ENCODE peak calls at places on chromosomes 7 and 10, in four cellular contexts. Q, S, W and E are unnamed samples.

GRCh38 chr10:35552622-35553342 is 52.4 kb upstream of the GJD4 start:
- DNase-seq in S (no peak), Q (no peak), W (no peak), E (no peak)

GRCh38 chr7:126472825-126473224 is 779.9 kb downstream of the GRM8 start:
- DNase-seq in W (no peak), S (no peak), Q (no peak), E (no peak)

GRCh38 chr10:3455385-3456334 is 283.1 kb upstream of the PITRM1 start:
- DNase-seq in S (peak; percentile 64), W (no peak), Q (no peak), E (peak; percentile 37)

GRCh38 chr7:76000566-76000965 is 6.2 kb upstream of the TMEM120A start:
- DNase-seq in W (no peak), Q (no peak), S (no peak), E (no peak)

GRCh38 chr7:50533849-50534248 is 31.4 kb downstream of the DDC start:
- DNase-seq in W (no peak), S (no peak), Q (no peak), E (no peak)

GRCh38 chr7:148718431-148718830 is 19.7 kb downstream of the CUL1 start:
- DNase-seq in W (no peak), Q (no peak), S (no peak), E (no peak)

GRCh38 chr10:17049195-17049594 is 80.4 kb downstream of the CUBN start:
- DNase-seq in S (no peak), W (no peak), Q (no peak), E (no peak)

GRCh38 chr10:44960482-44961230 is 1.1 kb downstream of the RASSF4 start:
- DNase-seq in W (no peak), S (no peak), Q (no peak), E (no peak)

GRCh38 chr10:22456486-22456885 is 111.2 kb downstream of the SPAG6 start:
- DNase-seq in Q (no peak), W (no peak), S (no peak), E (no peak)

GRCh38 chr7:65001291-65001814 is 5.1 kb downstream of the ERV3-1 start:
- DNase-seq in S (no peak), Q (no peak), W (no peak), E (no peak)

GRCh38 chr7:47725031-47725780 is 143.3 kb upstream of the TNS3 start:
- DNase-seq in S (peak; percentile 31), W (peak; percentile 4), Q (no peak), E (no peak)

GRCh38 chr7:36128448-36129047 is 24.5 kb upstream of the EEPD1 start:
- DNase-seq in W (peak; percentile 91), S (peak; percentile 90), Q (peak; percentile 62), E (peak; percentile 76)

GRCh38 chr10:131078131-131078881 is 233.2 kb downstream of the TCERG1L start:
- DNase-seq in W (no peak), Q (no peak), S (no peak), E (no peak)

GRCh38 chr10:15879058-15879457 is 18.8 kb upstream of the MINDY3 start:
- DNase-seq in Q (peak; percentile 86), W (peak; percentile 64), S (peak; percentile 23), E (peak; percentile 24)

GRCh38 chr10:34494012-34494411 is 321.1 kb downstream of the PARD3 start:
- DNase-seq in Q (no peak), S (no peak), W (peak; percentile 37), E (peak; percentile 15)